ENCODE peak calls at places on chromosomes 7 and 10, in eight cellular contexts. H is stimulated activated CD4-positive, alpha-beta T cell treated with anti-CD3 and anti-CD28 coated beads, Interleukin-2, amount 100 ng/mL, for 48 hours; A is T-cell; E is activated gamma-delta T cell; C is T follicular helper cell; D is posterior cingulate gyrus; I is CD8-positive, alpha-beta T cell; B is EL. M is an unnamed sample.

GRCh38 chr10:103767756-103768155 is 87.6 kb downstream of the SH3PXD2A start:
- DNase-seq in A (no peak), B (peak; percentile 38), I (no peak), E (no peak), D (no peak), H (no peak), C (no peak), M (no peak)

GRCh38 chr7:5396999-5397656 is 26.5 kb downstream of the TNRC18 start:
- DNase-seq in E (peak; percentile 91), H (peak; percentile 76), A (peak; percentile 93), I (peak; percentile 88), B (peak; percentile 97), D (peak; percentile 94), C (peak; percentile 80), M (peak; percentile 98)

GRCh38 chr10:80191589-80192270 is 13.6 kb downstream of the ANXA11 start:
- DNase-seq in C (no peak), E (no peak), B (no peak), A (no peak), D (peak; percentile 77), I (peak; percentile 30), H (no peak), M (no peak)

GRCh38 chr7:38102486-38102885 is 75.6 kb upstream of the STARD3NL start:
- DNase-seq in D (no peak), B (no peak), C (no peak), A (no peak), H (no peak), E (no peak), I (no peak), M (no peak)

GRCh38 chr7:139679731-139680594 is 97.8 kb downstream of the HIPK2 start:
- DNase-seq in E (no peak), D (no peak), B (peak; percentile 35), H (no peak), C (no peak), A (no peak), I (no peak), M (no peak)

GRCh38 chr7:140625908-140626868 is 14.4 kb downstream of the DENND2A start:
- DNase-seq in H (no peak), I (no peak), E (no peak), A (no peak), D (peak; percentile 91), C (no peak), B (peak; percentile 99), M (no peak)

GRCh38 chr7:141097430-141097829 is 23.6 kb downstream of the TMEM178B start:
- DNase-seq in D (no peak), I (no peak), E (no peak), B (peak; percentile 10), C (no peak), H (no peak), A (no peak), M (no peak)

GRCh38 chr10:91557540-91558231 is 75.2 kb downstream of the PPP1R3C start:
- DNase-seq in D (no peak), B (no peak), I (no peak), A (no peak), E (no peak), C (no peak), H (no peak), M (no peak)

GRCh38 chr10:131320860-131321604 is 9.5 kb upstream of the TCERG1L start:
- DNase-seq in D (no peak), I (no peak), E (no peak), H (no peak), B (no peak), C (no peak), A (no peak), M (no peak)

GRCh38 chr10:97548828-97549455 is 23.6 kb upstream of the ANKRD2 start:
- DNase-seq in D (peak; percentile 49), B (no peak), E (no peak), H (no peak), A (no peak), I (no peak), C (no peak), M (no peak)

GRCh38 chr10:9709849-9710248 is 1307.8 kb upstream of the CELF2 start:
- DNase-seq in H (no peak), A (no peak), I (no peak), B (peak; percentile 4), E (no peak), C (no peak), D (no peak), M (no peak)

GRCh38 chr10:17980796-17981195 is 29.1 kb downstream of the SLC39A12 start:
- DNase-seq in C (no peak), A (no peak), E (no peak), D (no peak), B (no peak), I (no peak), H (no peak), M (no peak)

GRCh38 chr7:69732203-69732602 is 133.9 kb downstream of the AUTS2 start:
- DNase-seq in I (no peak), D (no peak), A (no peak), C (no peak), H (no peak), B (no peak), E (no peak), M (no peak)

GRCh38 chr10:119176166-119176565 is 2.4 kb downstream of the PRDX3 start:
- DNase-seq in D (no peak), B (no peak), I (no peak), H (no peak), E (no peak), C (no peak), A (no peak), M (no peak)

GRCh38 chr7:50728184-50728583 is 54.5 kb downstream of the GRB10 start:
- DNase-seq in I (no peak), E (no peak), H (no peak), A (no peak), C (no peak), B (peak; percentile 62), D (no peak), M (no peak)

GRCh38 chr7:53397911-53398310 is 362.5 kb downstream of the POM121L12 start:
- DNase-seq in D (no peak), C (no peak), I (no peak), H (no peak), E (no peak), B (no peak), A (no peak), M (no peak)

GRCh38 chr10:87920538-87920937 is 57.1 kb downstream of the PTEN start:
- DNase-seq in E (no peak), I (no peak), C (no peak), H (no peak), B (no peak), A (no peak), D (no peak), M (no peak)

GRCh38 chr10:101008823-101009423 is 9.3 kb downstream of the LZTS2 start:
- DNase-seq in I (no peak), E (no peak), H (no peak), D (peak; percentile 96), C (no peak), B (no peak), A (no peak), M (no peak)

GRCh38 chr10:128161031-128161430 is 34.8 kb upstream of the MKI67 start:
- DNase-seq in C (no peak), D (no peak), I (no peak), H (no peak), B (no peak), A (no peak), E (no peak), M (no peak)

GRCh38 chr7:91759205-91759863 is 121.2 kb downstream of the MTERF1 start:
- DNase-seq in H (no peak), I (no peak), A (no peak), D (no peak), B (peak; percentile 32), C (no peak), E (no peak), M (no peak)

GRCh38 chr10:128569546-128569945 is 443.3 kb upstream of the MKI67 start:
- DNase-seq in B (no peak), D (no peak), A (no peak), C (no peak), H (no peak), E (no peak), I (no peak), M (no peak)

GRCh38 chr7:91235211-91235832 is 28.9 kb upstream of the FZD1 start:
- DNase-seq in A (no peak), B (no peak), H (no peak), E (no peak), C (no peak), D (no peak), I (no peak), M (no peak)

GRCh38 chr7:19480383-19480782 is 228.5 kb downstream of the POLR1F start:
- DNase-seq in B (no peak), E (no peak), A (no peak), D (peak; percentile 36), I (no peak), H (no peak), C (no peak), M (no peak)

GRCh38 chr7:26918241-26918640 is 53.9 kb upstream of the SKAP2 start:
- DNase-seq in B (peak; percentile 10), C (no peak), H (no peak), E (no peak), D (no peak), A (no peak), I (no peak), M (no peak)

GRCh38 chr7:47506716-47507354 is 75.1 kb downstream of the TNS3 start:
- DNase-seq in B (no peak), A (no peak), H (no peak), I (no peak), C (no peak), D (peak; percentile 15), E (no peak), M (no peak)

GRCh38 chr7:55074008-55074499 is 55.2 kb downstream of the EGFR start:
- DNase-seq in I (peak; percentile 7), D (no peak), C (no peak), B (peak; percentile 97), E (no peak), H (no peak), A (peak; percentile 62), M (peak; percentile 47)

GRCh38 chr10:90286406-90286805 is 571.4 kb downstream of the HTR7 start:
- DNase-seq in C (no peak), E (no peak), B (no peak), A (no peak), D (no peak), H (no peak), I (no peak), M (no peak)

GRCh38 chr10:43968076-43968475 is 319.4 kb upstream of the ZNF32 start:
- DNase-seq in I (no peak), C (no peak), D (no peak), H (no peak), A (no peak), B (no peak), E (no peak), M (no peak)

GRCh38 chr10:86207226-86207625 is 159.4 kb downstream of the GRID1 start:
- DNase-seq in E (no peak), B (no peak), C (no peak), I (no peak), A (no peak), D (peak; percentile 76), H (no peak), M (no peak)

GRCh38 chr10:86747796-86748581 is 8.4 kb upstream of the BMPR1A start:
- DNase-seq in C (no peak), H (no peak), B (no peak), I (no peak), E (no peak), D (no peak), A (no peak), M (no peak)

GRCh38 chr10:72081772-72082590 is 6.4 kb downstream of the SPOCK2 start:
- DNase-seq in H (no peak), E (no peak), D (no peak), B (no peak), A (no peak), I (no peak), C (no peak), M (peak; percentile 12)